ENCODE peak calls at places on chromosomes 11 and 22, in five cellular contexts. One of them, this sample, is unnamed.

GRCh38 chr11:104881117-104881794 is 17.0 kb downstream of the CASP12 start:
- DNase-seq in breast epithelium: no peak
- DNase-seq in psoas muscle: no peak
- DNase-seq in thoracic aorta: no peak
- DNase-seq in endodermal cell: no peak
- DNase-seq in this sample: no peak

GRCh38 chr11:119206512-119207299 is 567 bp downstream of the CBL start:
- DNase-seq in endodermal cell: no peak
- DNase-seq in breast epithelium: peak; percentile 45
- DNase-seq in thoracic aorta: peak; percentile 10
- DNase-seq in psoas muscle: peak; percentile 72
- DNase-seq in this sample: peak; percentile 81

GRCh38 chr11:104623518-104623917 is 274.7 kb downstream of the CASP12 start:
- DNase-seq in endodermal cell: no peak
- DNase-seq in breast epithelium: no peak
- DNase-seq in psoas muscle: no peak
- DNase-seq in thoracic aorta: no peak
- DNase-seq in this sample: no peak

GRCh38 chr22:25053153-25053805 is 100.8 kb downstream of the KIAA1671 start:
- DNase-seq in psoas muscle: no peak
- DNase-seq in breast epithelium: no peak
- DNase-seq in endodermal cell: no peak
- DNase-seq in thoracic aorta: no peak
- DNase-seq in this sample: no peak

GRCh38 chr11:2806351-2807058 is 79.1 kb downstream of the CDKN1C start:
- DNase-seq in thoracic aorta: no peak
- DNase-seq in endodermal cell: peak; percentile 47
- DNase-seq in breast epithelium: peak; percentile 26
- DNase-seq in psoas muscle: peak; percentile 56
- DNase-seq in this sample: peak; percentile 16

GRCh38 chr11:64146036-64146943 is 19.6 kb downstream of the MACROD1 start:
- DNase-seq in endodermal cell: peak; percentile 91
- DNase-seq in psoas muscle: peak; percentile 66
- DNase-seq in thoracic aorta: no peak
- DNase-seq in breast epithelium: no peak
- DNase-seq in this sample: peak; percentile 69

GRCh38 chr22:27452916-27453315 is 348.6 kb downstream of the MN1 start:
- DNase-seq in breast epithelium: no peak
- DNase-seq in thoracic aorta: no peak
- DNase-seq in psoas muscle: no peak
- DNase-seq in endodermal cell: no peak
- DNase-seq in this sample: no peak

GRCh38 chr22:44865193-44866057 is 113.0 kb downstream of the ARHGAP8 start:
- DNase-seq in endodermal cell: no peak
- DNase-seq in psoas muscle: no peak
- DNase-seq in breast epithelium: no peak
- DNase-seq in thoracic aorta: no peak
- DNase-seq in this sample: no peak

GRCh38 chr11:103537904-103538502 is 428.8 kb downstream of the DYNC2H1 start:
- DNase-seq in psoas muscle: no peak
- DNase-seq in breast epithelium: no peak
- DNase-seq in thoracic aorta: no peak
- DNase-seq in endodermal cell: no peak
- DNase-seq in this sample: no peak

GRCh38 chr11:11211888-11212287 is 141.2 kb downstream of the CSNK2A3 start:
- DNase-seq in psoas muscle: no peak
- DNase-seq in breast epithelium: peak; percentile 54
- DNase-seq in thoracic aorta: no peak
- DNase-seq in endodermal cell: no peak
- DNase-seq in this sample: no peak

DNA sequence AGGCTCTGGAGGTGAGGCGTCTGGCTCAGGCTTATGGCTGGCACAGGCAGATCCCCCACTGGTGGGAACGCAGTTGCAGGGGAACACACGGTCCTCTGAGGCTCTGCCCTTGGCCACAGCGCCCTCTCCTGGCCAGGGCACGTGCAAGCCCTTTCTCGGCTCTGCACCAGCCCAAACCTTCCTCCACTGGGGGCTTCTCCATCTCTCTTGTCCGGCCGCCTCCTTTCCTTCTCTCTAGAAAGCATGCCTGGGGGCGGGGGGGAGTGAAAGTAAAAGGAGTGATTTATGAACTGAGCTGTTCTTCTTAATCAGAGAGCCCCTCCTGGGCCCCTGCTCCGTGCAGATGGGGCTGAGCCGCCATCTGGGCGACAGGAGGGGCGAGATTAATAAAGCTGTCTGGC is 56.5 kb downstream of the TP53I11 start:
- DNase-seq in thoracic aorta: no peak
- DNase-seq in psoas muscle: peak; percentile 69
- DNase-seq in endodermal cell: peak; percentile 97
- DNase-seq in breast epithelium: no peak
- DNase-seq in this sample: peak; percentile 90
- H3K27ac ChIP-seq in thoracic aorta: no peak overlapping the region
- H3K27ac ChIP-seq in psoas muscle: no peak overlapping the region
- H3K27ac ChIP-seq in endodermal cell: peak overlapping the region; percentile 37
- H3K27ac ChIP-seq in breast epithelium: no peak overlapping the region
- H3K27ac ChIP-seq in this sample: peak overlapping the region; percentile 73

GRCh38 chr11:34335801-34336200 is 22.0 kb downstream of the ABTB2 start:
- DNase-seq in breast epithelium: no peak
- DNase-seq in thoracic aorta: no peak
- DNase-seq in endodermal cell: no peak
- DNase-seq in psoas muscle: no peak
- DNase-seq in this sample: no peak
- H3K9me3 ChIP-seq in breast epithelium: no peaks in the 10 kb centered on the region
- H3K9me3 ChIP-seq in thoracic aorta: no peaks in the 10 kb centered on the region
- H3K9me3 ChIP-seq in endodermal cell: no peaks in the 10 kb centered on the region
- H3K9me3 ChIP-seq in psoas muscle: no peaks in the 10 kb centered on the region
- H3K9me3 ChIP-seq in this sample: no peaks in the 10 kb centered on the region

GRCh38 chr22:37610480-37611148 is 2.0 kb downstream of the GGA1 start:
- DNase-seq in endodermal cell: no peak
- DNase-seq in thoracic aorta: no peak
- DNase-seq in psoas muscle: no peak
- DNase-seq in breast epithelium: no peak
- DNase-seq in this sample: peak; percentile 61
- H3K27ac ChIP-seq in endodermal cell: no peak overlapping the region
- H3K27ac ChIP-seq in thoracic aorta: no peak overlapping the region
- H3K27ac ChIP-seq in psoas muscle: no peak overlapping the region
- H3K27ac ChIP-seq in breast epithelium: peak overlapping the region; percentile 45
- H3K27ac ChIP-seq in this sample: no peak overlapping the region

GRCh38 chr22:49502126-49502826 is 325.4 kb downstream of the BRD1 start:
- DNase-seq in endodermal cell: peak; percentile 39
- DNase-seq in psoas muscle: no peak
- DNase-seq in thoracic aorta: no peak
- DNase-seq in breast epithelium: no peak
- DNase-seq in this sample: no peak
- H3K9me3 ChIP-seq in endodermal cell: peaks cover 13% of the 10 kb centered on the region
- H3K9me3 ChIP-seq in psoas muscle: no peaks in the 10 kb centered on the region
- H3K9me3 ChIP-seq in thoracic aorta: no peaks in the 10 kb centered on the region
- H3K9me3 ChIP-seq in breast epithelium: no peaks in the 10 kb centered on the region
- H3K9me3 ChIP-seq in this sample: no peaks in the 10 kb centered on the region